ENCODE peak calls at places on chromosome 3, in ten cellular contexts. One of them, this sample, is unnamed. For H3K4me1, the result is how much of the 10 kb centered on the place peaks cover.

GRCh38 chr3:18758047-18758704 is 333.0 kb upstream of the SATB1 start:
- DNase-seq in right atrium auricular region: no peak
- DNase-seq in uterus: no peak
- DNase-seq in ovary: no peak
- DNase-seq in heart left ventricle: no peak
- DNase-seq in left ventricle myocardium inferior: no peak
- DNase-seq in fibroblast of lung: peak
- DNase-seq in H9: peak
- DNase-seq in cardiac muscle cell: peak
- DNase-seq in ascending aorta: no peak
- DNase-seq in this sample: no peak

GRCh38 chr3:54888873-54889272 is 39.0 kb downstream of the LRTM1 start:
- DNase-seq in left ventricle myocardium inferior: no peak
- DNase-seq in ovary: no peak
- DNase-seq in fibroblast of lung: no peak
- DNase-seq in heart left ventricle: no peak
- DNase-seq in ascending aorta: no peak
- DNase-seq in H9: no peak
- DNase-seq in uterus: no peak
- DNase-seq in right atrium auricular region: no peak
- DNase-seq in cardiac muscle cell: no peak
- DNase-seq in this sample: peak

GRCh38 chr3:152396867-152397266 is 128.1 kb downstream of the MBNL1 start:
- DNase-seq in H9: no peak
- DNase-seq in uterus: no peak
- DNase-seq in ovary: no peak
- DNase-seq in ascending aorta: no peak
- DNase-seq in cardiac muscle cell: no peak
- DNase-seq in right atrium auricular region: no peak
- DNase-seq in fibroblast of lung: peak
- DNase-seq in heart left ventricle: no peak
- DNase-seq in left ventricle myocardium inferior: no peak
- DNase-seq in this sample: no peak

GRCh38 chr3:182668541-182668940 is 124.8 kb upstream of the ATP11B start:
- DNase-seq in heart left ventricle: no peak
- DNase-seq in right atrium auricular region: no peak
- DNase-seq in ovary: no peak
- DNase-seq in left ventricle myocardium inferior: no peak
- DNase-seq in uterus: no peak
- DNase-seq in H9: no peak
- DNase-seq in ascending aorta: no peak
- DNase-seq in cardiac muscle cell: no peak
- DNase-seq in fibroblast of lung: no peak
- DNase-seq in this sample: no peak

GRCh38 chr3:132256984-132257383 is 60.2 kb upstream of the ACP3 start:
- DNase-seq in H9: peak
- DNase-seq in ovary: no peak
- DNase-seq in right atrium auricular region: no peak
- DNase-seq in ascending aorta: no peak
- DNase-seq in heart left ventricle: peak
- DNase-seq in left ventricle myocardium inferior: no peak
- DNase-seq in cardiac muscle cell: peak
- DNase-seq in uterus: no peak
- DNase-seq in fibroblast of lung: peak
- DNase-seq in this sample: peak

GRCh38 chr3:179463299-179463698 is 12.0 kb upstream of the GNB4 start:
- DNase-seq in ovary: no peak
- DNase-seq in fibroblast of lung: no peak
- DNase-seq in uterus: no peak
- DNase-seq in H9: no peak
- DNase-seq in heart left ventricle: no peak
- DNase-seq in cardiac muscle cell: no peak
- DNase-seq in left ventricle myocardium inferior: no peak
- DNase-seq in right atrium auricular region: no peak
- DNase-seq in ascending aorta: no peak
- DNase-seq in this sample: no peak

GRCh38 chr3:130948929-130949328 is 55.0 kb downstream of the ATP2C1 start:
- DNase-seq in heart left ventricle: no peak
- DNase-seq in cardiac muscle cell: no peak
- DNase-seq in uterus: no peak
- DNase-seq in ascending aorta: no peak
- DNase-seq in left ventricle myocardium inferior: no peak
- DNase-seq in H9: no peak
- DNase-seq in ovary: no peak
- DNase-seq in fibroblast of lung: no peak
- DNase-seq in right atrium auricular region: no peak
- DNase-seq in this sample: no peak

GRCh38 chr3:15731024-15731423 is 66.8 kb downstream of the ANKRD28 start:
- DNase-seq in left ventricle myocardium inferior: no peak
- DNase-seq in cardiac muscle cell: no peak
- DNase-seq in uterus: no peak
- DNase-seq in ovary: no peak
- DNase-seq in heart left ventricle: no peak
- DNase-seq in H9: no peak
- DNase-seq in fibroblast of lung: no peak
- DNase-seq in right atrium auricular region: no peak
- DNase-seq in ascending aorta: no peak
- DNase-seq in this sample: no peak

GRCh38 chr3:197784019-197784585 is 7.0 kb upstream of the LRCH3 start:
- DNase-seq in left ventricle myocardium inferior: no peak
- DNase-seq in right atrium auricular region: no peak
- DNase-seq in ascending aorta: no peak
- DNase-seq in cardiac muscle cell: no peak
- DNase-seq in fibroblast of lung: no peak
- DNase-seq in heart left ventricle: no peak
- DNase-seq in H9: no peak
- DNase-seq in uterus: no peak
- DNase-seq in ovary: no peak
- DNase-seq in this sample: no peak

GRCh38 chr3:197787412-197787811 is 3.6 kb upstream of the LRCH3 start:
- DNase-seq in cardiac muscle cell: no peak
- DNase-seq in ascending aorta: no peak
- DNase-seq in ovary: no peak
- DNase-seq in left ventricle myocardium inferior: no peak
- DNase-seq in heart left ventricle: no peak
- DNase-seq in uterus: no peak
- DNase-seq in right atrium auricular region: no peak
- DNase-seq in H9: no peak
- DNase-seq in fibroblast of lung: no peak
- DNase-seq in this sample: no peak

DNA sequence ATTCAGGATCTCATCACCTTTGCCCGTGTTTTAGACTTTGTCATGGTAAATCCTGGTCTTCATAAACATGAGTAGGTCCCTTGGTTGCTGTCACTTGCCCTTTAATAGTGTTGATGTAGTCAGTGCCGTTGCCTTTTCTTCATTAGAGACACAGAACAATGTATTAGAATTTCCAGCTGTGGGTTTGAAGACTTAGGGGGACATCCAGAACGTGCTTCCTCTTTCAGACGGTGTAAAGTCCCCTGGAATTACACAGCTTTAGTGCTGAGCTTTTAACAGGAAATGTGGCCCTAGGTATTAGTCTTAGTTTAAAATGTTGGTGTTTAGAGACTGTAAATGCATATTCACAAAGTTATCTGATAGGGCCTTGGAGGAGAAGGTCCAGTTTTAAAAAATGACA is 8.8 kb upstream of the LRCH3 start:
- DNase-seq in ascending aorta: no peak
- DNase-seq in ovary: no peak
- DNase-seq in H9: no peak
- DNase-seq in uterus: no peak
- DNase-seq in fibroblast of lung: no peak
- DNase-seq in right atrium auricular region: no peak
- DNase-seq in heart left ventricle: no peak
- DNase-seq in cardiac muscle cell: no peak
- DNase-seq in left ventricle myocardium inferior: no peak
- DNase-seq in this sample: no peak
- H3K4me1 ChIP-seq in ascending aorta: under half
- H3K4me1 ChIP-seq in ovary: under half
- H3K4me1 ChIP-seq in H9: under half
- H3K4me1 ChIP-seq in uterus: under half
- H3K4me1 ChIP-seq in fibroblast of lung: under half
- H3K4me1 ChIP-seq in right atrium auricular region: under half
- H3K4me1 ChIP-seq in heart left ventricle: under half
- H3K4me1 ChIP-seq in cardiac muscle cell: under half
- H3K4me1 ChIP-seq in left ventricle myocardium inferior: under half
- H3K4me1 ChIP-seq in this sample: under half

GRCh38 chr3:5572168-5572567 is 384.7 kb downstream of the EDEM1 start:
- DNase-seq in H9: no peak
- DNase-seq in heart left ventricle: no peak
- DNase-seq in left ventricle myocardium inferior: no peak
- DNase-seq in ascending aorta: no peak
- DNase-seq in fibroblast of lung: no peak
- DNase-seq in cardiac muscle cell: no peak
- DNase-seq in uterus: no peak
- DNase-seq in ovary: no peak
- DNase-seq in right atrium auricular region: no peak
- DNase-seq in this sample: no peak

GRCh38 chr3:5567113-5567512 is 379.6 kb downstream of the EDEM1 start:
- DNase-seq in cardiac muscle cell: no peak
- DNase-seq in ascending aorta: no peak
- DNase-seq in right atrium auricular region: no peak
- DNase-seq in left ventricle myocardium inferior: no peak
- DNase-seq in fibroblast of lung: no peak
- DNase-seq in H9: no peak
- DNase-seq in heart left ventricle: no peak
- DNase-seq in ovary: no peak
- DNase-seq in uterus: no peak
- DNase-seq in this sample: no peak

GRCh38 chr3:5565026-5565425 is 377.5 kb downstream of the EDEM1 start:
- DNase-seq in ovary: no peak
- DNase-seq in fibroblast of lung: no peak
- DNase-seq in right atrium auricular region: no peak
- DNase-seq in left ventricle myocardium inferior: no peak
- DNase-seq in cardiac muscle cell: no peak
- DNase-seq in ascending aorta: no peak
- DNase-seq in uterus: no peak
- DNase-seq in heart left ventricle: no peak
- DNase-seq in H9: no peak
- DNase-seq in this sample: no peak

GRCh38 chr3:5568451-5568850 is 380.9 kb downstream of the EDEM1 start:
- DNase-seq in H9: peak
- DNase-seq in left ventricle myocardium inferior: no peak
- DNase-seq in ascending aorta: no peak
- DNase-seq in right atrium auricular region: no peak
- DNase-seq in uterus: no peak
- DNase-seq in fibroblast of lung: no peak
- DNase-seq in cardiac muscle cell: peak
- DNase-seq in heart left ventricle: no peak
- DNase-seq in ovary: no peak
- DNase-seq in this sample: no peak

DNA sequence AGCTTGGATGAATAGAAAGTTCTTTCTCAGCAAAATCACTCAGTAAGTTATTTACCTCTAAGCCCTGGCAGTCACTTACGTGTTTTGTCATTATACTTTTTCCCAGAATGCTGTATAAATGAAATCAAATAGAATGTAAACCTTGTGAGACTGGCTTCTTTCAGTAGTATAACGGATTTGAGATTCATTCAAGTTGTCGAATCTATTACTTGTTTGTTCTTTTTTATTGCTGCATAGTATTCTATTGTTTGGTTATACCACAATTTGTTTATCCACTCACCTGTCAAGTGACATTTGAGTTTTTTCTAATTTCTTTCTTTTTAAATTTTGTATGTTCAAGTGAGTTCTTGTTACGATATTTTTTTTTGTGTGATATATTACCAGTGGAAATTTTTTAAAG is 381.6 kb downstream of the EDEM1 start:
- DNase-seq in uterus: no peak
- DNase-seq in cardiac muscle cell: no peak
- DNase-seq in H9: no peak
- DNase-seq in fibroblast of lung: no peak
- DNase-seq in ovary: no peak
- DNase-seq in right atrium auricular region: no peak
- DNase-seq in ascending aorta: no peak
- DNase-seq in left ventricle myocardium inferior: no peak
- DNase-seq in heart left ventricle: no peak
- DNase-seq in this sample: no peak
- TF ChIP-seq CTCF in uterus: no peak
- TF ChIP-seq CTCF in cardiac muscle cell: no peak
- TF ChIP-seq CTCF in H9: no peak
- TF ChIP-seq CTCF in fibroblast of lung: no peak
- TF ChIP-seq CTCF in ovary: no peak
- TF ChIP-seq CTCF in right atrium auricular region: no peak
- TF ChIP-seq CTCF in ascending aorta: no peak
- TF ChIP-seq CTCF in left ventricle myocardium inferior: no peak
- TF ChIP-seq CTCF in heart left ventricle: no peak
- TF ChIP-seq CTCF in this sample: no peak

GRCh38 chr3:9231006-9231405 is 18.4 kb downstream of the SRGAP3 start:
- DNase-seq in ascending aorta: no peak
- DNase-seq in ovary: peak
- DNase-seq in fibroblast of lung: peak
- DNase-seq in heart left ventricle: no peak
- DNase-seq in cardiac muscle cell: no peak
- DNase-seq in right atrium auricular region: no peak
- DNase-seq in left ventricle myocardium inferior: no peak
- DNase-seq in uterus: no peak
- DNase-seq in H9: no peak
- DNase-seq in this sample: peak
- H3K4me1 ChIP-seq in ascending aorta: under half
- H3K4me1 ChIP-seq in ovary: under half
- H3K4me1 ChIP-seq in fibroblast of lung: under half
- H3K4me1 ChIP-seq in heart left ventricle: under half
- H3K4me1 ChIP-seq in cardiac muscle cell: under half
- H3K4me1 ChIP-seq in right atrium auricular region: under half
- H3K4me1 ChIP-seq in left ventricle myocardium inferior: under half
- H3K4me1 ChIP-seq in uterus: under half
- H3K4me1 ChIP-seq in H9: under half
- H3K4me1 ChIP-seq in this sample: under half

GRCh38 chr3:27138005-27138404 is 231.2 kb downstream of the NEK10 start:
- DNase-seq in uterus: no peak
- DNase-seq in right atrium auricular region: no peak
- DNase-seq in ovary: no peak
- DNase-seq in ascending aorta: no peak
- DNase-seq in heart left ventricle: no peak
- DNase-seq in left ventricle myocardium inferior: no peak
- DNase-seq in fibroblast of lung: no peak
- DNase-seq in H9: peak
- DNase-seq in cardiac muscle cell: no peak
- DNase-seq in this sample: no peak

GRCh38 chr3:27138562-27138961 is 230.6 kb downstream of the NEK10 start:
- DNase-seq in uterus: no peak
- DNase-seq in right atrium auricular region: no peak
- DNase-seq in ovary: no peak
- DNase-seq in cardiac muscle cell: no peak
- DNase-seq in heart left ventricle: peak
- DNase-seq in ascending aorta: no peak
- DNase-seq in fibroblast of lung: no peak
- DNase-seq in H9: no peak
- DNase-seq in left ventricle myocardium inferior: peak
- DNase-seq in this sample: no peak

GRCh38 chr3:27145719-27146118 is 223.5 kb downstream of the NEK10 start:
- DNase-seq in left ventricle myocardium inferior: no peak
- DNase-seq in ovary: no peak
- DNase-seq in uterus: no peak
- DNase-seq in H9: no peak
- DNase-seq in fibroblast of lung: no peak
- DNase-seq in cardiac muscle cell: no peak
- DNase-seq in right atrium auricular region: no peak
- DNase-seq in ascending aorta: no peak
- DNase-seq in heart left ventricle: no peak
- DNase-seq in this sample: no peak

GRCh38 chr3:27146786-27147185 is 222.4 kb downstream of the NEK10 start:
- DNase-seq in ovary: no peak
- DNase-seq in H9: no peak
- DNase-seq in ascending aorta: no peak
- DNase-seq in heart left ventricle: no peak
- DNase-seq in right atrium auricular region: no peak
- DNase-seq in uterus: no peak
- DNase-seq in cardiac muscle cell: no peak
- DNase-seq in fibroblast of lung: no peak
- DNase-seq in left ventricle myocardium inferior: no peak
- DNase-seq in this sample: no peak

GRCh38 chr3:27141668-27142067 is 227.5 kb downstream of the NEK10 start:
- DNase-seq in right atrium auricular region: no peak
- DNase-seq in heart left ventricle: no peak
- DNase-seq in ascending aorta: no peak
- DNase-seq in uterus: no peak
- DNase-seq in cardiac muscle cell: no peak
- DNase-seq in fibroblast of lung: no peak
- DNase-seq in left ventricle myocardium inferior: no peak
- DNase-seq in H9: no peak
- DNase-seq in ovary: no peak
- DNase-seq in this sample: no peak
- TF ChIP-seq CTCF in right atrium auricular region: no peak
- TF ChIP-seq CTCF in heart left ventricle: no peak
- TF ChIP-seq CTCF in ascending aorta: no peak
- TF ChIP-seq CTCF in uterus: no peak
- TF ChIP-seq CTCF in cardiac muscle cell: no peak
- TF ChIP-seq CTCF in fibroblast of lung: no peak
- TF ChIP-seq CTCF in left ventricle myocardium inferior: no peak
- TF ChIP-seq CTCF in H9: peak
- TF ChIP-seq CTCF in ovary: no peak
- TF ChIP-seq CTCF in this sample: no peak

This sample was measured in testis.